ENCODE peak calls at places on chromosomes 16 and 17, in seven cellular contexts. K is NCI-H1417 treated with DMSO at 0.1 percent for 48 hours, T is NCI-H2029 treated with DMSO at 0.1 percent for 48 hours, F is memory B cell, I is T-helper 2 cell, B is bronchial epithelial cell, W is Right ventricle myocardium superior. M is an unnamed sample.

GRCh38 chr17:34673516-34673915 is 94.1 kb downstream of the TMEM132E start:
- DNase-seq in K (no peak), T (no peak), F (no peak), I (no peak), B (no peak), W (no peak), M (no peak)

GRCh38 chr17:73698966-73699365 is 54.7 kb upstream of the SDK2 start:
- DNase-seq in K (no peak), T (no peak), F (no peak), I (no peak), B (no peak), W (no peak), M (no peak)

GRCh38 chr17:179721-180379 is 1.6 kb downstream of the DOC2B start:
- DNase-seq in K (no peak), T (no peak), F (no peak), I (no peak), B (no peak), W (no peak), M (no peak)

GRCh38 chr17:8189041-8189710 is 804 bp downstream of the BORCS6 start:
- DNase-seq in K (no peak), T (no peak), F (peak), I (no peak), B (no peak), W (peak), M (no peak)

GRCh38 chr16:87464691-87465300 is 28.0 kb downstream of the ZCCHC14 start:
- DNase-seq in K (no peak), T (no peak), F (no peak), I (no peak), B (peak), W (peak), M (no peak)

GRCh38 chr17:35083071-35083470 is 19.6 kb upstream of the RFFL start:
- DNase-seq in K (no peak), T (no peak), F (no peak), I (no peak), B (no peak), W (no peak), M (no peak)

GRCh38 chr16:14111713-14112538 is 40.8 kb downstream of the MRTFB start:
- DNase-seq in K (no peak), T (peak), F (no peak), I (no peak), B (no peak), W (peak), M (peak)

GRCh38 chr17:20109121-20109520 is 100.0 kb downstream of the SPECC1 start:
- DNase-seq in K (no peak), T (no peak), F (no peak), I (no peak), B (no peak), W (no peak), M (no peak)

GRCh38 chr16:4414187-4414909 is 2.0 kb downstream of the CORO7 start:
- DNase-seq in K (no peak), T (no peak), F (peak), I (peak), B (peak), W (no peak), M (no peak)

GRCh38 chr17:15954222-15954621 is 9.3 kb downstream of the ADORA2B start:
- DNase-seq in K (no peak), T (no peak), F (no peak), I (no peak), B (peak), W (no peak), M (no peak)

GRCh38 chr16:81469710-81470481 is 25.3 kb downstream of the CMIP start:
- DNase-seq in K (no peak), T (no peak), F (no peak), I (no peak), B (no peak), W (no peak), M (no peak)

GRCh38 chr17:53719229-53719628 is 103.5 kb upstream of the KIF2B start:
- DNase-seq in K (no peak), T (no peak), F (no peak), I (no peak), B (no peak), W (no peak), M (no peak)

GRCh38 chr16:74867281-74867849 is 92.7 kb upstream of the FA2H start:
- DNase-seq in K (no peak), T (no peak), F (no peak), I (no peak), B (no peak), W (no peak), M (no peak)

M was measured in NCI-H1092.